ENCODE peak calls at places on chromosome 18, in ten cellular contexts. One of them, this sample, is unnamed.

GRCh38 chr18:63236990-63237389 is 82.6 kb downstream of the BCL2 start:
- DNase-seq in upper lobe of right lung: peak; percentile 69
- DNase-seq in OCI-LY7: no peak
- DNase-seq in prostate gland: no peak
- DNase-seq in GM23338: peak; percentile 19
- DNase-seq in PC-9: no peak
- DNase-seq in SK-N-SH: no peak
- DNase-seq in IMR-90: no peak
- DNase-seq in left ventricle myocardium inferior: peak; percentile 25
- DNase-seq in GM12878: no peak
- DNase-seq in this sample: no peak

GRCh38 chr18:22871809-22872525 is 61.2 kb upstream of the RBBP8 start:
- DNase-seq in upper lobe of right lung: no peak
- DNase-seq in OCI-LY7: no peak
- DNase-seq in prostate gland: no peak
- DNase-seq in GM23338: peak; percentile 42
- DNase-seq in PC-9: peak; percentile 35
- DNase-seq in SK-N-SH: peak; percentile 34
- DNase-seq in IMR-90: peak; percentile 31
- DNase-seq in left ventricle myocardium inferior: no peak
- DNase-seq in GM12878: no peak
- DNase-seq in this sample: no peak

GRCh38 chr18:59874166-59874565 is 25.6 kb upstream of the PMAIP1 start:
- DNase-seq in upper lobe of right lung: no peak
- DNase-seq in OCI-LY7: no peak
- DNase-seq in prostate gland: no peak
- DNase-seq in GM23338: no peak
- DNase-seq in PC-9: peak; percentile 80
- DNase-seq in SK-N-SH: no peak
- DNase-seq in IMR-90: peak; percentile 96
- DNase-seq in left ventricle myocardium inferior: no peak
- DNase-seq in GM12878: no peak
- DNase-seq in this sample: peak; percentile 61

GRCh38 chr18:63234432-63234831 is 85.1 kb downstream of the BCL2 start:
- DNase-seq in upper lobe of right lung: no peak
- DNase-seq in OCI-LY7: no peak
- DNase-seq in prostate gland: no peak
- DNase-seq in GM23338: no peak
- DNase-seq in PC-9: no peak
- DNase-seq in SK-N-SH: no peak
- DNase-seq in IMR-90: no peak
- DNase-seq in left ventricle myocardium inferior: no peak
- DNase-seq in GM12878: no peak
- DNase-seq in this sample: no peak

GRCh38 chr18:45962866-45963265 is 4.3 kb downstream of the EPG5 start:
- DNase-seq in upper lobe of right lung: no peak
- DNase-seq in OCI-LY7: no peak
- DNase-seq in prostate gland: no peak
- DNase-seq in GM23338: no peak
- DNase-seq in PC-9: no peak
- DNase-seq in SK-N-SH: no peak
- DNase-seq in IMR-90: peak; percentile 81
- DNase-seq in left ventricle myocardium inferior: no peak
- DNase-seq in GM12878: no peak
- DNase-seq in this sample: peak; percentile 59

GRCh38 chr18:46464926-46465655 is 191.9 kb downstream of the LOXHD1 start:
- DNase-seq in upper lobe of right lung: no peak
- DNase-seq in OCI-LY7: no peak
- DNase-seq in prostate gland: no peak
- DNase-seq in GM23338: no peak
- DNase-seq in PC-9: no peak
- DNase-seq in SK-N-SH: peak; percentile 58
- DNase-seq in IMR-90: no peak
- DNase-seq in left ventricle myocardium inferior: no peak
- DNase-seq in GM12878: no peak
- DNase-seq in this sample: no peak

GRCh38 chr18:43875496-43875895 is 598.2 kb upstream of the SYT4 start:
- DNase-seq in upper lobe of right lung: no peak
- DNase-seq in OCI-LY7: no peak
- DNase-seq in prostate gland: no peak
- DNase-seq in GM23338: no peak
- DNase-seq in PC-9: no peak
- DNase-seq in SK-N-SH: no peak
- DNase-seq in IMR-90: no peak
- DNase-seq in left ventricle myocardium inferior: no peak
- DNase-seq in GM12878: no peak
- DNase-seq in this sample: no peak

GRCh38 chr18:10481831-10482230 is 27.4 kb downstream of the APCDD1 start:
- DNase-seq in upper lobe of right lung: no peak
- DNase-seq in OCI-LY7: no peak
- DNase-seq in prostate gland: no peak
- DNase-seq in GM23338: peak; percentile 47
- DNase-seq in PC-9: no peak
- DNase-seq in SK-N-SH: no peak
- DNase-seq in IMR-90: no peak
- DNase-seq in left ventricle myocardium inferior: no peak
- DNase-seq in GM12878: no peak
- DNase-seq in this sample: no peak

GRCh38 chr18:22282311-22283235 is 113.2 kb downstream of the GATA6 start:
- DNase-seq in upper lobe of right lung: no peak
- DNase-seq in OCI-LY7: no peak
- DNase-seq in prostate gland: no peak
- DNase-seq in GM23338: peak; percentile 18
- DNase-seq in PC-9: peak; percentile 96
- DNase-seq in SK-N-SH: no peak
- DNase-seq in IMR-90: peak; percentile 96
- DNase-seq in left ventricle myocardium inferior: no peak
- DNase-seq in GM12878: no peak
- DNase-seq in this sample: no peak

GRCh38 chr18:48393776-48394175 is 15.4 kb downstream of the ZBTB7C start:
- DNase-seq in upper lobe of right lung: no peak
- DNase-seq in OCI-LY7: no peak
- DNase-seq in prostate gland: no peak
- DNase-seq in GM23338: no peak
- DNase-seq in PC-9: no peak
- DNase-seq in SK-N-SH: no peak
- DNase-seq in IMR-90: no peak
- DNase-seq in left ventricle myocardium inferior: no peak
- DNase-seq in GM12878: no peak
- DNase-seq in this sample: no peak

GRCh38 chr18:79621501-79621900 is 58.1 kb upstream of the CTDP1 start:
- DNase-seq in upper lobe of right lung: no peak
- DNase-seq in OCI-LY7: no peak
- DNase-seq in prostate gland: no peak
- DNase-seq in GM23338: no peak
- DNase-seq in PC-9: no peak
- DNase-seq in SK-N-SH: no peak
- DNase-seq in IMR-90: no peak
- DNase-seq in left ventricle myocardium inferior: no peak
- DNase-seq in GM12878: no peak
- DNase-seq in this sample: no peak

GRCh38 chr18:63237911-63238710 is 81.5 kb downstream of the BCL2 start:
- DNase-seq in upper lobe of right lung: no peak
- DNase-seq in OCI-LY7: no peak
- DNase-seq in prostate gland: peak; percentile 56
- DNase-seq in GM23338: peak; percentile 77
- DNase-seq in PC-9: peak; percentile 86
- DNase-seq in SK-N-SH: no peak
- DNase-seq in IMR-90: peak; percentile 85
- DNase-seq in left ventricle myocardium inferior: no peak
- DNase-seq in GM12878: no peak
- DNase-seq in this sample: peak; percentile 95

GRCh38 chr18:60331890-60332289 is 40.7 kb downstream of the MC4R start:
- DNase-seq in upper lobe of right lung: no peak
- DNase-seq in OCI-LY7: no peak
- DNase-seq in prostate gland: no peak
- DNase-seq in GM23338: no peak
- DNase-seq in PC-9: no peak
- DNase-seq in SK-N-SH: no peak
- DNase-seq in IMR-90: no peak
- DNase-seq in left ventricle myocardium inferior: no peak
- DNase-seq in GM12878: no peak
- DNase-seq in this sample: no peak

GRCh38 chr18:3279201-3280185 is 17.6 kb downstream of the MYL12B start:
- DNase-seq in upper lobe of right lung: no peak
- DNase-seq in OCI-LY7: peak; percentile 95
- DNase-seq in prostate gland: no peak
- DNase-seq in GM23338: no peak
- DNase-seq in PC-9: no peak
- DNase-seq in SK-N-SH: no peak
- DNase-seq in IMR-90: no peak
- DNase-seq in left ventricle myocardium inferior: no peak
- DNase-seq in GM12878: no peak
- DNase-seq in this sample: no peak
- TF ChIP-seq CTCF in upper lobe of right lung: no peak
- TF ChIP-seq CTCF in OCI-LY7: no peak
- TF ChIP-seq CTCF in prostate gland: no peak
- TF ChIP-seq CTCF in GM23338: peak; percentile 13
- TF ChIP-seq CTCF in PC-9: no peak
- TF ChIP-seq CTCF in SK-N-SH: no peak
- TF ChIP-seq CTCF in IMR-90: no peak
- TF ChIP-seq CTCF in left ventricle myocardium inferior: no peak
- TF ChIP-seq CTCF in GM12878: no peak
- TF ChIP-seq CTCF in this sample: no peak

GRCh38 chr18:25313274-25313673 is 38.7 kb downstream of the ZNF521 start:
- DNase-seq in upper lobe of right lung: no peak
- DNase-seq in OCI-LY7: no peak
- DNase-seq in prostate gland: no peak
- DNase-seq in GM23338: no peak
- DNase-seq in PC-9: no peak
- DNase-seq in SK-N-SH: no peak
- DNase-seq in IMR-90: no peak
- DNase-seq in left ventricle myocardium inferior: no peak
- DNase-seq in GM12878: no peak
- DNase-seq in this sample: no peak
- H3K4me1 ChIP-seq in upper lobe of right lung: no peaks in the 10 kb centered on the region
- H3K4me1 ChIP-seq in OCI-LY7: no peaks in the 10 kb centered on the region
- H3K4me1 ChIP-seq in prostate gland: no peaks in the 10 kb centered on the region
- H3K4me1 ChIP-seq in GM23338: peaks cover 4% of the 10 kb centered on the region
- H3K4me1 ChIP-seq in PC-9: no peaks in the 10 kb centered on the region
- H3K4me1 ChIP-seq in SK-N-SH: no peaks in the 10 kb centered on the region
- H3K4me1 ChIP-seq in IMR-90: peaks cover 5% of the 10 kb centered on the region
- H3K4me1 ChIP-seq in left ventricle myocardium inferior: peaks cover 43% of the 10 kb centered on the region
- H3K4me1 ChIP-seq in GM12878: no peaks in the 10 kb centered on the region
- H3K4me1 ChIP-seq in this sample: peaks cover 27% of the 10 kb centered on the region

GRCh38 chr18:78090584-78090983 is 840.9 kb downstream of the GALR1 start:
- DNase-seq in upper lobe of right lung: no peak
- DNase-seq in OCI-LY7: no peak
- DNase-seq in prostate gland: no peak
- DNase-seq in GM23338: no peak
- DNase-seq in PC-9: no peak
- DNase-seq in SK-N-SH: no peak
- DNase-seq in IMR-90: no peak
- DNase-seq in left ventricle myocardium inferior: no peak
- DNase-seq in GM12878: no peak
- DNase-seq in this sample: no peak
- H3K27ac ChIP-seq in upper lobe of right lung: no peak overlapping the region
- H3K27ac ChIP-seq in OCI-LY7: no peak overlapping the region
- H3K27ac ChIP-seq in prostate gland: no peak overlapping the region
- H3K27ac ChIP-seq in GM23338: no peak overlapping the region
- H3K27ac ChIP-seq in PC-9: no peak overlapping the region
- H3K27ac ChIP-seq in SK-N-SH: no peak overlapping the region
- H3K27ac ChIP-seq in IMR-90: no peak overlapping the region
- H3K27ac ChIP-seq in left ventricle myocardium inferior: no peak overlapping the region
- H3K27ac ChIP-seq in GM12878: no peak overlapping the region
- H3K27ac ChIP-seq in this sample: no peak overlapping the region

GRCh38 chr18:35998967-35999366 is 26.5 kb downstream of the RMP24 start:
- DNase-seq in upper lobe of right lung: no peak
- DNase-seq in OCI-LY7: peak; percentile 6
- DNase-seq in prostate gland: no peak
- DNase-seq in GM23338: peak; percentile 26
- DNase-seq in PC-9: no peak
- DNase-seq in SK-N-SH: peak; percentile 33
- DNase-seq in IMR-90: no peak
- DNase-seq in left ventricle myocardium inferior: no peak
- DNase-seq in GM12878: no peak
- DNase-seq in this sample: no peak
- TF ChIP-seq CTCF in upper lobe of right lung: peak; percentile 21
- TF ChIP-seq CTCF in OCI-LY7: peak; percentile 55
- TF ChIP-seq CTCF in prostate gland: no peak
- TF ChIP-seq CTCF in GM23338: peak; percentile 48
- TF ChIP-seq CTCF in PC-9: peak; percentile 50
- TF ChIP-seq CTCF in SK-N-SH: peak; percentile 49
- TF ChIP-seq CTCF in IMR-90: peak; percentile 27
- TF ChIP-seq CTCF in left ventricle myocardium inferior: peak; percentile 27
- TF ChIP-seq CTCF in GM12878: peak; percentile 32
- TF ChIP-seq CTCF in this sample: peak; percentile 32

GRCh38 chr18:51195086-51195601 is 2.3 kb downstream of the MEX3C start:
- DNase-seq in upper lobe of right lung: no peak
- DNase-seq in OCI-LY7: peak; percentile 70
- DNase-seq in prostate gland: no peak
- DNase-seq in GM23338: no peak
- DNase-seq in PC-9: no peak
- DNase-seq in SK-N-SH: no peak
- DNase-seq in IMR-90: peak; percentile 49
- DNase-seq in left ventricle myocardium inferior: no peak
- DNase-seq in GM12878: no peak
- DNase-seq in this sample: no peak
- H3K4me1 ChIP-seq in upper lobe of right lung: peaks cover 48% of the 10 kb centered on the region
- H3K4me1 ChIP-seq in OCI-LY7: peaks cover 31% of the 10 kb centered on the region
- H3K4me1 ChIP-seq in prostate gland: peaks cover 8% of the 10 kb centered on the region
- H3K4me1 ChIP-seq in GM23338: peaks cover 41% of the 10 kb centered on the region
- H3K4me1 ChIP-seq in PC-9: peaks cover 19% of the 10 kb centered on the region
- H3K4me1 ChIP-seq in SK-N-SH: peaks cover 34% of the 10 kb centered on the region
- H3K4me1 ChIP-seq in IMR-90: peaks cover 6% of the 10 kb centered on the region
- H3K4me1 ChIP-seq in left ventricle myocardium inferior: peaks cover 66% of the 10 kb centered on the region
- H3K4me1 ChIP-seq in GM12878: peaks cover 7% of the 10 kb centered on the region
- H3K4me1 ChIP-seq in this sample: peaks cover 45% of the 10 kb centered on the region

GRCh38 chr18:54946149-54946581 is 13.1 kb downstream of the CCDC68 start:
- DNase-seq in upper lobe of right lung: no peak
- DNase-seq in OCI-LY7: no peak
- DNase-seq in prostate gland: no peak
- DNase-seq in GM23338: no peak
- DNase-seq in PC-9: peak; percentile 86
- DNase-seq in SK-N-SH: no peak
- DNase-seq in IMR-90: peak; percentile 33
- DNase-seq in left ventricle myocardium inferior: peak; percentile 23
- DNase-seq in GM12878: peak; percentile 8
- DNase-seq in this sample: peak; percentile 60

GRCh38 chr18:54947115-54947514 is 12.1 kb downstream of the CCDC68 start:
- DNase-seq in upper lobe of right lung: no peak
- DNase-seq in OCI-LY7: no peak
- DNase-seq in prostate gland: peak; percentile 35
- DNase-seq in GM23338: no peak
- DNase-seq in PC-9: no peak
- DNase-seq in SK-N-SH: no peak
- DNase-seq in IMR-90: no peak
- DNase-seq in left ventricle myocardium inferior: no peak
- DNase-seq in GM12878: no peak
- DNase-seq in this sample: peak; percentile 38

GRCh38 chr18:54950221-54950620 is 9.0 kb downstream of the CCDC68 start:
- DNase-seq in upper lobe of right lung: no peak
- DNase-seq in OCI-LY7: no peak
- DNase-seq in prostate gland: no peak
- DNase-seq in GM23338: no peak
- DNase-seq in PC-9: no peak
- DNase-seq in SK-N-SH: no peak
- DNase-seq in IMR-90: no peak
- DNase-seq in left ventricle myocardium inferior: no peak
- DNase-seq in GM12878: no peak
- DNase-seq in this sample: no peak

GRCh38 chr18:54949588-54949987 is 9.7 kb downstream of the CCDC68 start:
- DNase-seq in upper lobe of right lung: no peak
- DNase-seq in OCI-LY7: no peak
- DNase-seq in prostate gland: no peak
- DNase-seq in GM23338: no peak
- DNase-seq in PC-9: no peak
- DNase-seq in SK-N-SH: no peak
- DNase-seq in IMR-90: no peak
- DNase-seq in left ventricle myocardium inferior: no peak
- DNase-seq in GM12878: no peak
- DNase-seq in this sample: no peak

GRCh38 chr18:54948350-54948837 is 10.9 kb downstream of the CCDC68 start:
- DNase-seq in upper lobe of right lung: no peak
- DNase-seq in OCI-LY7: no peak
- DNase-seq in prostate gland: no peak
- DNase-seq in GM23338: no peak
- DNase-seq in PC-9: peak; percentile 58
- DNase-seq in SK-N-SH: no peak
- DNase-seq in IMR-90: peak; percentile 43
- DNase-seq in left ventricle myocardium inferior: no peak
- DNase-seq in GM12878: no peak
- DNase-seq in this sample: no peak
- H3K27ac ChIP-seq in upper lobe of right lung: peak overlapping the region; percentile 17
- H3K27ac ChIP-seq in OCI-LY7: no peak overlapping the region
- H3K27ac ChIP-seq in prostate gland: peak overlapping the region; percentile 7
- H3K27ac ChIP-seq in GM23338: no peak overlapping the region
- H3K27ac ChIP-seq in PC-9: peak overlapping the region; percentile 39
- H3K27ac ChIP-seq in SK-N-SH: no peak overlapping the region
- H3K27ac ChIP-seq in IMR-90: peak overlapping the region; percentile 9
- H3K27ac ChIP-seq in left ventricle myocardium inferior: peak overlapping the region; percentile 76
- H3K27ac ChIP-seq in GM12878: no peak overlapping the region
- H3K27ac ChIP-seq in this sample: no peak overlapping the region